ENCODE peak calls at places on chromosomes 12 and 14, in ten cellular contexts. E, X, H, J, L, C, Q, W, A and V are unnamed samples.

GRCh38 chr14:73712540-73713141 is 1.5 kb downstream of the PNMA1 start:
- DNase-seq in E (peak), X (peak), H (peak), J (peak), L (no peak), C (no peak), Q (no peak), W (peak), A (no peak), V (no peak)

GRCh38 chr14:83467811-83468210 is 1934.2 kb upstream of the SEL1L start:
- DNase-seq in E (no peak), X (no peak), H (no peak), J (peak), L (no peak), C (no peak), Q (no peak), W (no peak), A (no peak), V (no peak)

GRCh38 chr14:50347521-50347920 is 35.4 kb downstream of the DMAC2L start:
- DNase-seq in E (peak), X (no peak), H (no peak), J (peak), L (no peak), C (no peak), Q (no peak), W (peak), A (no peak), V (no peak)

GRCh38 chr12:120835657-120836056 is 68.5 kb downstream of the SPPL3 start:
- DNase-seq in E (no peak), X (no peak), H (no peak), J (no peak), L (no peak), C (no peak), Q (no peak), W (no peak), A (no peak), V (no peak)

GRCh38 chr12:54360717-54361456 is 3.4 kb downstream of the GPR84 start:
- DNase-seq in E (peak), X (peak), H (no peak), J (peak), L (peak), C (peak), Q (peak), W (peak), A (peak), V (peak)

GRCh38 chr14:24437020-24437735 is 5.4 kb downstream of the SDR39U1 start:
- DNase-seq in E (no peak), X (no peak), H (peak), J (no peak), L (no peak), C (no peak), Q (no peak), W (no peak), A (no peak), V (no peak)

GRCh38 chr12:51240971-51241370 is 2.3 kb downstream of the DAZAP2 start:
- DNase-seq in E (peak), X (no peak), H (no peak), J (peak), L (no peak), C (no peak), Q (no peak), W (peak), A (no peak), V (no peak)

GRCh38 chr14:104099096-104100041 is 13.9 kb downstream of the ASPG start:
- DNase-seq in E (no peak), X (no peak), H (no peak), J (no peak), L (peak), C (peak), Q (peak), W (no peak), A (peak), V (no peak)

GRCh38 chr12:31343139-31343538 is 17.2 kb upstream of the SINHCAF start:
- DNase-seq in E (no peak), X (no peak), H (no peak), J (no peak), L (no peak), C (no peak), Q (no peak), W (no peak), A (no peak), V (no peak)

GRCh38 chr12:91394903-91395302 is 212.3 kb upstream of the DCN start:
- DNase-seq in E (no peak), X (no peak), H (no peak), J (no peak), L (no peak), C (no peak), Q (no peak), W (no peak), A (no peak), V (no peak)

GRCh38 chr12:4439736-4440135 is 5.9 kb downstream of the FGF6 start:
- DNase-seq in E (no peak), X (no peak), H (no peak), J (no peak), L (no peak), C (no peak), Q (no peak), W (no peak), A (no peak), V (no peak)

GRCh38 chr12:116039081-116039480 is 238.4 kb downstream of the MED13L start:
- DNase-seq in E (no peak), X (no peak), H (no peak), J (no peak), L (no peak), C (no peak), Q (no peak), W (no peak), A (no peak), V (no peak)

GRCh38 chr12:91991397-91992187 is 154.1 kb downstream of the BTG1 start:
- DNase-seq in E (no peak), X (no peak), H (peak), J (peak), L (no peak), C (no peak), Q (no peak), W (no peak), A (no peak), V (no peak)

GRCh38 chr14:54435500-54435981 is 5.6 kb downstream of the CNIH1 start:
- DNase-seq in E (no peak), X (no peak), H (peak), J (peak), L (no peak), C (no peak), Q (no peak), W (no peak), A (no peak), V (no peak)

GRCh38 chr14:96867634-96868033 is 70.5 kb downstream of the VRK1 start:
- DNase-seq in E (no peak), X (no peak), H (no peak), J (no peak), L (no peak), C (no peak), Q (no peak), W (no peak), A (no peak), V (no peak)

GRCh38 chr12:49776858-49777257 is 35.5 kb downstream of the TMBIM6 start:
- DNase-seq in E (no peak), X (no peak), H (no peak), J (no peak), L (no peak), C (no peak), Q (no peak), W (no peak), A (no peak), V (no peak)

GRCh38 chr12:46915861-46916260 is 90.1 kb upstream of the SLC38A4 start:
- DNase-seq in E (no peak), X (no peak), H (no peak), J (no peak), L (no peak), C (no peak), Q (no peak), W (peak), A (no peak), V (no peak)

GRCh38 chr14:68141531-68142088 is 322.0 kb downstream of the RAD51B start:
- DNase-seq in E (peak), X (no peak), H (no peak), J (peak), L (no peak), C (no peak), Q (no peak), W (peak), A (no peak), V (peak)

GRCh38 chr12:80648866-80649265 is 58.6 kb upstream of the MYF6 start:
- DNase-seq in E (no peak), X (no peak), H (no peak), J (peak), L (no peak), C (no peak), Q (no peak), W (peak), A (no peak), V (no peak)

GRCh38 chr14:105491366-105492006 is 440 bp downstream of the TEDC1 start:
- DNase-seq in E (peak), X (peak), H (peak), J (peak), L (peak), C (peak), Q (peak), W (peak), A (peak), V (peak)

GRCh38 chr14:21846227-21846885 is 172.7 kb upstream of the OR4E1 start:
- DNase-seq in E (peak), X (peak), H (peak), J (peak), L (peak), C (no peak), Q (peak), W (peak), A (no peak), V (peak)

GRCh38 chr12:3381059-3382047 is 109.7 kb upstream of the PRMT8 start:
- DNase-seq in E (no peak), X (no peak), H (no peak), J (peak), L (no peak), C (no peak), Q (no peak), W (no peak), A (no peak), V (no peak)

GRCh38 chr12:80847575-80847974 is 90.2 kb downstream of the LIN7A start:
- DNase-seq in E (no peak), X (no peak), H (no peak), J (no peak), L (no peak), C (no peak), Q (no peak), W (no peak), A (no peak), V (no peak)

GRCh38 chr12:6333566-6333965 is 8.3 kb downstream of the TNFRSF1A start:
- DNase-seq in E (peak), X (no peak), H (no peak), J (peak), L (no peak), C (no peak), Q (no peak), W (peak), A (no peak), V (no peak)

GRCh38 chr14:100429537-100429936 is 106.4 kb downstream of the SLC25A47 start:
- DNase-seq in E (no peak), X (no peak), H (no peak), J (no peak), L (no peak), C (no peak), Q (no peak), W (no peak), A (no peak), V (peak)

GRCh38 chr14:73817020-73817419 is 34.6 kb upstream of the PTGR2 start:
- DNase-seq in E (no peak), X (no peak), H (no peak), J (no peak), L (no peak), C (no peak), Q (no peak), W (no peak), A (no peak), V (no peak)

GRCh38 chr12:31970199-31970598 is 11.0 kb downstream of the RESF1 start:
- DNase-seq in E (no peak), X (no peak), H (no peak), J (no peak), L (no peak), C (no peak), Q (no peak), W (peak), A (no peak), V (no peak)

GRCh38 chr12:91139981-91140659 is 28.8 kb upstream of the LUM start:
- DNase-seq in E (no peak), X (no peak), H (no peak), J (peak), L (no peak), C (no peak), Q (no peak), W (no peak), A (no peak), V (no peak)

GRCh38 chr14:105495101-105495989 is 4.3 kb downstream of the TEDC1 start:
- DNase-seq in E (no peak), X (no peak), H (no peak), J (no peak), L (peak), C (peak), Q (peak), W (no peak), A (peak), V (no peak)

GRCh38 chr12:80778005-80778541 is 61.4 kb downstream of the MYF5 start:
- DNase-seq in E (peak), X (peak), H (peak), J (peak), L (no peak), C (peak), Q (peak), W (peak), A (no peak), V (peak)

GRCh38 chr14:50383618-50384225 is 13.0 kb downstream of the CDKL1 start:
- DNase-seq in E (no peak), X (no peak), H (no peak), J (peak), L (no peak), C (no peak), Q (no peak), W (no peak), A (no peak), V (no peak)

GRCh38 chr12:6821674-6822433 is at the start of gene GPR162:
- DNase-seq in E (peak), X (no peak), H (no peak), J (peak), L (peak), C (peak), Q (peak), W (no peak), A (peak), V (peak)

GRCh38 chr14:65927871-65928270 is 515.3 kb downstream of the FUT8 start:
- DNase-seq in E (no peak), X (peak), H (no peak), J (no peak), L (no peak), C (no peak), Q (no peak), W (no peak), A (no peak), V (no peak)